ENCODE peak calls at places on chromosomes 11 and 22, in four cellular contexts. One of them, this sample, is unnamed.

GRCh38 chr11:35323076-35323868 is 96.1 kb downstream of the SLC1A2 start:
- DNase-seq in stimulated activated CD8-positive, alpha-beta memory T cell treated with anti-CD3 and anti-CD28 coated beads, Interleukin-4, amount 100 ng/mL, for 24 hours: no peak
- DNase-seq in effector memory CD4-positive, alpha-beta T cell: no peak
- DNase-seq in stimulated activated CD4-positive, alpha-beta T cell treated with anti-CD3 and anti-CD28 coated beads, Interleukin-15, amount 100 ng/mL, for 1 hour: no peak
- DNase-seq in this sample: no peak

GRCh38 chr22:42300286-42301071 is 30.0 kb upstream of the TCF20 start:
- DNase-seq in stimulated activated CD4-positive, alpha-beta T cell treated with anti-CD3 and anti-CD28 coated beads, Interleukin-15, amount 100 ng/mL, for 1 hour: no peak
- DNase-seq in effector memory CD4-positive, alpha-beta T cell: no peak
- DNase-seq in stimulated activated CD8-positive, alpha-beta memory T cell treated with anti-CD3 and anti-CD28 coated beads, Interleukin-4, amount 100 ng/mL, for 24 hours: no peak
- DNase-seq in this sample: no peak

GRCh38 chr11:108958446-108959123 is 293.7 kb downstream of the DDX10 start:
- DNase-seq in stimulated activated CD4-positive, alpha-beta T cell treated with anti-CD3 and anti-CD28 coated beads, Interleukin-15, amount 100 ng/mL, for 1 hour: no peak
- DNase-seq in effector memory CD4-positive, alpha-beta T cell: no peak
- DNase-seq in stimulated activated CD8-positive, alpha-beta memory T cell treated with anti-CD3 and anti-CD28 coated beads, Interleukin-4, amount 100 ng/mL, for 24 hours: no peak
- DNase-seq in this sample: no peak

GRCh38 chr22:19559324-19559811 is 35.2 kb upstream of the CLDN5 start:
- DNase-seq in stimulated activated CD4-positive, alpha-beta T cell treated with anti-CD3 and anti-CD28 coated beads, Interleukin-15, amount 100 ng/mL, for 1 hour: no peak
- DNase-seq in effector memory CD4-positive, alpha-beta T cell: no peak
- DNase-seq in stimulated activated CD8-positive, alpha-beta memory T cell treated with anti-CD3 and anti-CD28 coated beads, Interleukin-4, amount 100 ng/mL, for 24 hours: no peak
- DNase-seq in this sample: no peak

GRCh38 chr22:26068571-26068970 is 100.7 kb upstream of the SEZ6L start:
- DNase-seq in effector memory CD4-positive, alpha-beta T cell: no peak
- DNase-seq in stimulated activated CD8-positive, alpha-beta memory T cell treated with anti-CD3 and anti-CD28 coated beads, Interleukin-4, amount 100 ng/mL, for 24 hours: no peak
- DNase-seq in stimulated activated CD4-positive, alpha-beta T cell treated with anti-CD3 and anti-CD28 coated beads, Interleukin-15, amount 100 ng/mL, for 1 hour: no peak
- DNase-seq in this sample: no peak

GRCh38 chr11:37177721-37178120 is 579.7 kb upstream of the RAG2 start:
- DNase-seq in stimulated activated CD8-positive, alpha-beta memory T cell treated with anti-CD3 and anti-CD28 coated beads, Interleukin-4, amount 100 ng/mL, for 24 hours: no peak
- DNase-seq in stimulated activated CD4-positive, alpha-beta T cell treated with anti-CD3 and anti-CD28 coated beads, Interleukin-15, amount 100 ng/mL, for 1 hour: no peak
- DNase-seq in effector memory CD4-positive, alpha-beta T cell: no peak
- DNase-seq in this sample: no peak

GRCh38 chr22:46131151-46131587 is 19.2 kb upstream of the PPARA start:
- DNase-seq in stimulated activated CD4-positive, alpha-beta T cell treated with anti-CD3 and anti-CD28 coated beads, Interleukin-15, amount 100 ng/mL, for 1 hour: no peak
- DNase-seq in effector memory CD4-positive, alpha-beta T cell: no peak
- DNase-seq in stimulated activated CD8-positive, alpha-beta memory T cell treated with anti-CD3 and anti-CD28 coated beads, Interleukin-4, amount 100 ng/mL, for 24 hours: no peak
- DNase-seq in this sample: no peak

GRCh38 chr22:30982501-30982900 is 13.4 kb downstream of the TUG1 start:
- DNase-seq in effector memory CD4-positive, alpha-beta T cell: no peak
- DNase-seq in stimulated activated CD8-positive, alpha-beta memory T cell treated with anti-CD3 and anti-CD28 coated beads, Interleukin-4, amount 100 ng/mL, for 24 hours: no peak
- DNase-seq in stimulated activated CD4-positive, alpha-beta T cell treated with anti-CD3 and anti-CD28 coated beads, Interleukin-15, amount 100 ng/mL, for 1 hour: no peak
- DNase-seq in this sample: no peak

GRCh38 chr22:46139895-46140350 is 10.4 kb upstream of the PPARA start:
- DNase-seq in stimulated activated CD4-positive, alpha-beta T cell treated with anti-CD3 and anti-CD28 coated beads, Interleukin-15, amount 100 ng/mL, for 1 hour: no peak
- DNase-seq in stimulated activated CD8-positive, alpha-beta memory T cell treated with anti-CD3 and anti-CD28 coated beads, Interleukin-4, amount 100 ng/mL, for 24 hours: no peak
- DNase-seq in effector memory CD4-positive, alpha-beta T cell: no peak
- DNase-seq in this sample: no peak